ENCODE peak calls at places on chromosomes 13 and 19, in five cellular contexts. R is fibroblast of lung; Q is iPS-NIHi11; Z is T-helper 1 cell; M is activated T-helper 9 cell treated with anti-CD3 and anti-CD28 coated beads, Interleukin-2, amount 50 U/mL, for 16 hours. P is an unnamed sample.
A peak's percentile ranks its signal among the peaks of the same experiment; 100 is the strongest.

GRCh38 chr13:61156753-61157152 is 258.9 kb downstream of the PCDH20 start:
- DNase-seq in Z (no peak), R (peak; percentile 5), Q (no peak), M (no peak), P (no peak)

GRCh38 chr19:47752440-47753211 is 7.3 kb downstream of the NOP53 start:
- DNase-seq in M (no peak), R (no peak), Q (no peak), Z (no peak), P (no peak)

GRCh38 chr19:41951686-41952172 is 7.4 kb downstream of the RABAC1 start:
- DNase-seq in M (peak; percentile 79), Q (peak; percentile 93), Z (peak; percentile 80), R (peak; percentile 47), P (peak; percentile 90)

GRCh38 chr19:41088151-41088550 is at the start of gene CYP2A13:
- DNase-seq in Q (no peak), Z (no peak), M (no peak), R (no peak), P (no peak)

GRCh38 chr13:80871481-80871880 is 530.6 kb upstream of the SPRY2 start:
- DNase-seq in Z (no peak), M (no peak), R (peak; percentile 67), Q (no peak), P (no peak)

GRCh38 chr13:46551410-46552301 is 1.3 kb upstream of the LRCH1 start:
- DNase-seq in M (peak; percentile 50), Q (peak; percentile 69), Z (peak; percentile 44), R (peak; percentile 72), P (peak; percentile 40)

GRCh38 chr13:30805603-30806011 is 70.3 kb downstream of the ALOX5AP start:
- DNase-seq in Q (no peak), R (peak; percentile 77), Z (no peak), M (no peak), P (no peak)

GRCh38 chr13:70310720-70311119 is 202.5 kb upstream of the KLHL1 start:
- DNase-seq in Z (no peak), M (no peak), R (peak; percentile 13), Q (peak; percentile 44), P (no peak)

GRCh38 chr13:101649490-101650126 is 197.1 kb downstream of the ITGBL1 start:
- DNase-seq in Z (no peak), Q (no peak), R (peak; percentile 81), M (no peak), P (no peak)

GRCh38 chr13:35988648-35989081 is 142.5 kb downstream of the DCLK1 start:
- DNase-seq in Z (no peak), R (peak; percentile 91), Q (no peak), M (no peak), P (no peak)

GRCh38 chr19:597406-598315 is 8.0 kb downstream of the HCN2 start:
- DNase-seq in Q (no peak), M (no peak), R (no peak), Z (no peak), P (no peak)

GRCh38 chr13:94674609-94675348 is 37.6 kb downstream of the SOX21 start:
- DNase-seq in Z (peak; percentile 15), Q (peak; percentile 84), R (peak; percentile 18), M (peak; percentile 1), P (peak; percentile 36)

GRCh38 chr19:2253106-2254051 is 2.8 kb downstream of the JSRP1 start:
- DNase-seq in Q (peak; percentile 66), Z (no peak), M (no peak), R (no peak), P (no peak)

GRCh38 chr13:79079351-79079839 is 326.7 kb downstream of the RBM26 start:
- DNase-seq in R (no peak), M (no peak), Q (no peak), Z (no peak), P (no peak)

P was measured in T-helper 17 cell.